ENCODE peak calls at places on chromosome 9, in five cellular contexts. O is adipocyte; H is lower lobe of right lung; C is CD4-positive, CD25-positive, alpha-beta regulatory T cell; E is tibial nerve. R is an unnamed sample.
A peak's percentile ranks its signal among the peaks of the same experiment; 100 is the strongest.

GRCh38 chr9:28389411-28389810 is 816.1 kb upstream of the C9orf72 start:
- DNase-seq in O (no peak), H (no peak), C (no peak), E (no peak), R (no peak)

GRCh38 chr9:126793686-126794417 is 11.0 kb upstream of the ZBTB43 start:
- DNase-seq in O (no peak), H (no peak), C (no peak), E (no peak), R (no peak)

GRCh38 chr9:129289883-129290282 is 111.8 kb upstream of the IER5L start:
- DNase-seq in O (no peak), H (peak; percentile 4), C (no peak), E (no peak), R (no peak)

GRCh38 chr9:37944671-37945481 is 40.9 kb upstream of the SLC25A51 start:
- DNase-seq in O (peak; percentile 66), H (peak; percentile 44), C (no peak), E (no peak), R (peak; percentile 30)

GRCh38 chr9:124947727-124948391 is 7.0 kb upstream of the GOLGA1 start:
- DNase-seq in O (no peak), H (no peak), C (no peak), E (no peak), R (peak; percentile 26)

GRCh38 chr9:126150411-126151030 is 176.1 kb upstream of the MVB12B start:
- DNase-seq in O (no peak), H (no peak), C (no peak), E (no peak), R (no peak)

GRCh38 chr9:116008278-116008677 is 145.3 kb upstream of the PAPPA start:
- DNase-seq in O (no peak), H (no peak), C (no peak), E (no peak), R (no peak)

GRCh38 chr9:17795708-17796107 is 216.8 kb downstream of the SH3GL2 start:
- DNase-seq in O (no peak), H (no peak), C (no peak), E (no peak), R (no peak)

GRCh38 chr9:72362118-72362531 is 2.9 kb downstream of the ZFAND5 start:
- DNase-seq in O (peak; percentile 74), H (no peak), C (no peak), E (no peak), R (no peak)

GRCh38 chr9:21904371-21904770 is 89.8 kb downstream of the CDKN2A start:
- DNase-seq in O (peak; percentile 30), H (no peak), C (no peak), E (no peak), R (no peak)

GRCh38 chr9:113139225-113139829 is 11.5 kb upstream of the SLC31A2 start:
- DNase-seq in O (no peak), H (no peak), C (no peak), E (no peak), R (no peak)

GRCh38 chr9:5543875-5544702 is 33.8 kb downstream of the PDCD1LG2 start:
- DNase-seq in O (no peak), H (no peak), C (no peak), E (no peak), R (peak; percentile 23)

GRCh38 chr9:34279431-34279830 is 49.6 kb downstream of the KIF24 start:
- DNase-seq in O (no peak), H (no peak), C (no peak), E (no peak), R (no peak)

GRCh38 chr9:80131627-80132026 is 559.9 kb downstream of the TLE4 start:
- DNase-seq in O (no peak), H (no peak), C (no peak), E (no peak), R (no peak)

GRCh38 chr9:88816141-88816540 is 175.1 kb upstream of the S1PR3 start:
- DNase-seq in O (no peak), H (no peak), C (no peak), E (no peak), R (no peak)

GRCh38 chr9:107016383-107016782 is 153.4 kb downstream of the ZNF462 start:
- DNase-seq in O (no peak), H (no peak), C (no peak), E (no peak), R (no peak)

GRCh38 chr9:84317563-84317962 is 23.0 kb downstream of the SLC28A3 start:
- DNase-seq in O (no peak), H (no peak), C (no peak), E (no peak), R (no peak)

GRCh38 chr9:14992516-14992915 is 82.3 kb upstream of the FREM1 start:
- DNase-seq in O (no peak), H (no peak), C (no peak), E (no peak), R (no peak)

GRCh38 chr9:130143974-130144373 is 28.2 kb upstream of the NCS1 start:
- DNase-seq in O (no peak), H (no peak), C (no peak), E (no peak), R (no peak)

GRCh38 chr9:79473704-79474103 is 98.1 kb upstream of the TLE4 start:
- DNase-seq in O (no peak), H (no peak), C (no peak), E (no peak), R (no peak)

GRCh38 chr9:93340091-93340490 is 111.4 kb upstream of the FAM120A start:
- DNase-seq in O (no peak), H (no peak), C (no peak), E (no peak), R (no peak)

GRCh38 chr9:97046228-97046627 is 7.3 kb upstream of the CTSV start:
- DNase-seq in O (no peak), H (peak; percentile 73), C (no peak), E (no peak), R (no peak)

GRCh38 chr9:74942801-74943200 is 9.9 kb downstream of the C9orf40 start:
- DNase-seq in O (no peak), H (no peak), C (peak; percentile 56), E (no peak), R (no peak)

GRCh38 chr9:13485068-13485596 is 205.6 kb upstream of the MPDZ start:
- DNase-seq in O (peak; percentile 60), H (no peak), C (no peak), E (peak; percentile 75), R (no peak)

GRCh38 chr9:14515564-14516198 is 177.6 kb downstream of the ZDHHC21 start:
- DNase-seq in O (no peak), H (no peak), C (no peak), E (no peak), R (no peak)

GRCh38 chr9:93207326-93207814 is 23.4 kb downstream of the WNK2 start:
- DNase-seq in O (peak; percentile 79), H (peak; percentile 40), C (no peak), E (peak; percentile 28), R (peak; percentile 40)

GRCh38 chr9:36748322-36748899 is 175.7 kb downstream of the MELK start:
- DNase-seq in O (peak; percentile 68), H (no peak), C (peak; percentile 23), E (peak; percentile 9), R (no peak)

GRCh38 chr9:9970514-9970913 is 642.3 kb downstream of the PTPRD start:
- DNase-seq in O (no peak), H (no peak), C (no peak), E (no peak), R (no peak)

GRCh38 chr9:135075234-135076142 is 12.0 kb upstream of the OLFM1 start:
- DNase-seq in O (no peak), H (peak; percentile 70), C (no peak), E (peak; percentile 41), R (no peak)

GRCh38 chr9:70043689-70044449 is at the start of gene MAMDC2:
- DNase-seq in O (peak; percentile 68), H (peak; percentile 53), C (no peak), E (peak; percentile 54), R (peak; percentile 18)

GRCh38 chr9:6938447-6938846 is 180.7 kb downstream of the KDM4C start:
- DNase-seq in O (peak; percentile 92), H (no peak), C (no peak), E (peak; percentile 13), R (peak; percentile 15)

GRCh38 chr9:95634581-95634980 is 117.8 kb upstream of the PTCH1 start:
- DNase-seq in O (peak; percentile 4), H (no peak), C (no peak), E (no peak), R (no peak)
- H3K27me3 ChIP-seq in O (peaks cover 11% of the 10 kb centered on the region), H (no peaks in the 10 kb centered on the region), C (peaks cover 6% of the 10 kb centered on the region), E (no peaks in the 10 kb centered on the region), R (no peaks in the 10 kb centered on the region)

GRCh38 chr9:121638901-121639592 is 12.4 kb upstream of the DAB2IP start:
- DNase-seq in O (no peak), H (no peak), C (no peak), E (no peak), R (no peak)

GRCh38 chr9:121636978-121637377 is 14.5 kb upstream of the DAB2IP start:
- DNase-seq in O (no peak), H (no peak), C (no peak), E (no peak), R (no peak)

GRCh38 chr9:121638399-121638798 is 13.0 kb upstream of the DAB2IP start:
- DNase-seq in O (no peak), H (no peak), C (no peak), E (no peak), R (no peak)

GRCh38 chr9:121636411-121636865 is 15.0 kb upstream of the DAB2IP start:
- DNase-seq in O (peak; percentile 16), H (no peak), C (no peak), E (no peak), R (no peak)

DNA sequence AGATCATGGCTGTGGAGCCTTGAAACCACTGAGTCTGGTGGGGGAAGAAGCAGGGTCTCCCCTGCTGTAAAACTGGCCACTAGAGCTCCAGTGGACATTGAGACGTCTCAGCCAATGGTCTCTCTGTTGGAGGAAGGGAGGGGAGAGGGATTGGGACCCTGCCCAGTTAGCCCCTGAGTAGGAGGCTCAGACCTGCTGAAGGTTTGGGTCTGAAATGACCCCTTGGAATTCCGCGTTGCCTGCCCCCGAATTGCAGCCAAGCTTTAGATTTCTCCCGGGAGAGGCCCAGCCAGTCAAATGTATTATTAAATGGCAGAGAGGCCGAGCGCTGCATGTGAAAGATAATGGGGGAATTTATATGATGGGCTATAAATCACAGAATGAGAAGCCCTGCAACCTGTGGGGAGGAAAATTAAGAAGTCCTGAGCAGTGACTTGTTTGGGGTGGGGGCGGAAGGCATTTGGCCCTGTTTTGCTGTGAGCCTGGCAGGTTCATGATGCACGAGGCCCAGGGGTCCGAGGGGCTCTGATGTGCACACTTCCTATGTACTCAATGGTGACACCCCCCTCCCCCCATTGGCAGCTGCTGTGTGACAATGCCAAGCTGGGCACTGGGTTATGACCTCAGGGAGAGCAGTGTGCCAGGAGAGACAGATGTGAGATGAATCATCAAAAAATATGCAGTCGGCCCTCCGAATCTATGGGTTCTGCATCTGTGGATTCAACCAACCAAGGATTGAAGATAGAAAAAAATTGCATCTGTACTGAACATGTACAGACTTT is 13.8 kb upstream of the DAB2IP start:
- DNase-seq in O (peak; percentile 66), H (no peak), C (no peak), E (no peak), R (no peak)
- H3K27me3 ChIP-seq in O (peaks cover 2% of the 10 kb centered on the region), H (no peaks in the 10 kb centered on the region), C (no peaks in the 10 kb centered on the region), E (no peaks in the 10 kb centered on the region), R (no peaks in the 10 kb centered on the region)

DNA sequence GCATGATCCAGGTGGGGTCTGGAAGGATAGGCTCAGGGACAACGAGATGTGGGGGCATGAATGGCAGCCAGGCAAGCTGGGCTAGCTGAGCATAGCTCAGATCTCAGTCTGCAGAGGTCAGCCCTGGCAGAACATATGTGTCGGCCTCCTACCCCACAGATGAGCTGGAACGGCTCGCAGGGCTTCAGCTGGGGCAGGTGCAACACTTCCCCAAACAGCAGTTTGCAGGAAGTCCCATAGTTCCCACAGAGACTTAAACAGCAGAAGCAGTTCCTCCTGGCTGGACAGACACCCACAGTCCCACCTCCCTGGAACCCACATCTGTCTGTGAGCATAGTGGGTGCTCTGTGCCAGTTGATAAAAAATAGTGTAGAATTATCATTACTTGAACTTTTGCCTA is 404.6 kb downstream of the GADD45G start:
- DNase-seq in O (no peak), H (peak; percentile 56), C (no peak), E (no peak), R (no peak)
- H3K27me3 ChIP-seq in O (peaks cover 18% of the 10 kb centered on the region), H (no peaks in the 10 kb centered on the region), C (peaks cover 2% of the 10 kb centered on the region), E (no peaks in the 10 kb centered on the region), R (no peaks in the 10 kb centered on the region)

GRCh38 chr9:132499251-132499650 is 83.2 kb upstream of the BARHL1 start:
- DNase-seq in O (no peak), H (no peak), C (no peak), E (no peak), R (no peak)
- H3K27me3 ChIP-seq in O (peaks cover 66% of the 10 kb centered on the region), H (peaks cover 28% of the 10 kb centered on the region), C (no peaks in the 10 kb centered on the region), E (peaks cover 29% of the 10 kb centered on the region), R (peaks cover 6% of the 10 kb centered on the region)